ENCODE peak calls at places on chromosomes 11 and 22, in seven cellular contexts. Q is OCI-LY7, P is psoas muscle, H is heart left ventricle, T is upper lobe of right lung, F is esophagus squamous epithelium, Y is right atrium auricular region. L is an unnamed sample.

GRCh38 chr11:35623708-35624168 is 5.5 kb downstream of the FJX1 start:
- DNase-seq in Q (no peak), P (no peak), H (peak), T (no peak), F (no peak), Y (no peak), L (no peak)

GRCh38 chr11:131370090-131370751 is at the start of gene NTM:
- DNase-seq in Q (no peak), P (peak), H (peak), T (no peak), F (no peak), Y (peak), L (no peak)

GRCh38 chr11:130165601-130166456 is 6.2 kb downstream of the ST14 start:
- DNase-seq in Q (peak), P (no peak), H (peak), T (no peak), F (no peak), Y (no peak), L (no peak)

GRCh38 chr11:69052343-69053168 is 3.8 kb downstream of the TPCN2 start:
- DNase-seq in Q (peak), P (no peak), H (no peak), T (no peak), F (no peak), Y (no peak), L (no peak)

GRCh38 chr11:27183672-27184457 is 143.2 kb downstream of the BBOX1 start:
- DNase-seq in Q (peak), P (no peak), H (peak), T (no peak), F (no peak), Y (no peak), L (no peak)

GRCh38 chr11:88174627-88175003 is 628 bp downstream of the RAB38 start:
- DNase-seq in Q (peak), P (peak), H (peak), T (peak), F (no peak), Y (peak), L (no peak)

GRCh38 chr11:14253437-14253836 is 105.5 kb downstream of the RRAS2 start:
- DNase-seq in Q (no peak), P (no peak), H (no peak), T (no peak), F (no peak), Y (no peak), L (no peak)

GRCh38 chr22:42614312-42615091 is at the start of gene POLDIP3:
- DNase-seq in Q (peak), P (peak), H (peak), T (peak), F (peak), Y (peak), L (no peak)

GRCh38 chr22:50260434-50260800 is 1.1 kb downstream of the MAPK12 start:
- DNase-seq in Q (no peak), P (no peak), H (no peak), T (no peak), F (no peak), Y (no peak), L (no peak)

GRCh38 chr22:17941501-17942406 is 82.6 kb downstream of the MICAL3 start:
- DNase-seq in Q (no peak), P (peak), H (peak), T (no peak), F (no peak), Y (no peak), L (no peak)

GRCh38 chr22:20117656-20118571 is 888 bp upstream of the TRMT2A start:
- DNase-seq in Q (peak), P (peak), H (no peak), T (peak), F (no peak), Y (no peak), L (no peak)

GRCh38 chr11:64654958-64655541 is 64.0 kb downstream of the SLC22A12 start:
- DNase-seq in Q (peak), P (no peak), H (no peak), T (peak), F (no peak), Y (no peak), L (no peak)

GRCh38 chr11:64659417-64660144 is 63.4 kb downstream of the NRXN2 start:
- DNase-seq in Q (no peak), P (no peak), H (no peak), T (no peak), F (no peak), Y (no peak), L (no peak)

GRCh38 chr11:64654439-64654838 is 63.4 kb downstream of the SLC22A12 start:
- DNase-seq in Q (no peak), P (no peak), H (no peak), T (no peak), F (no peak), Y (no peak), L (no peak)

GRCh38 chr11:64655901-64656601 is 65.0 kb downstream of the SLC22A12 start:
- DNase-seq in Q (no peak), P (no peak), H (no peak), T (no peak), F (no peak), Y (no peak), L (no peak)

GRCh38 chr11:64656797-64657196 is 65.8 kb downstream of the SLC22A12 start:
- DNase-seq in Q (no peak), P (no peak), H (no peak), T (no peak), F (no peak), Y (no peak), L (no peak)
- TF ChIP-seq CTCF in Q (no peak), P (no peak), H (no peak), T (no peak), F (no peak), Y (no peak), L (no peak)

GRCh38 chr22:45667486-45667885 is 4.1 kb upstream of the ATXN10 start:
- DNase-seq in Q (no peak), P (no peak), H (no peak), T (no peak), F (no peak), Y (no peak), L (no peak)
- H3K27ac ChIP-seq in Q (no peak), P (no peak), H (no peak), T (no peak), F (no peak), Y (no peak), L (no peak)

GRCh38 chr22:32127904-32128303 is 31.2 kb downstream of the C22orf42 start:
- DNase-seq in Q (no peak), P (no peak), H (no peak), T (no peak), F (no peak), Y (no peak), L (no peak)
- TF ChIP-seq CTCF in Q (peak), P (no peak), H (no peak), T (no peak), F (no peak), Y (no peak), L (no peak)

DNA sequence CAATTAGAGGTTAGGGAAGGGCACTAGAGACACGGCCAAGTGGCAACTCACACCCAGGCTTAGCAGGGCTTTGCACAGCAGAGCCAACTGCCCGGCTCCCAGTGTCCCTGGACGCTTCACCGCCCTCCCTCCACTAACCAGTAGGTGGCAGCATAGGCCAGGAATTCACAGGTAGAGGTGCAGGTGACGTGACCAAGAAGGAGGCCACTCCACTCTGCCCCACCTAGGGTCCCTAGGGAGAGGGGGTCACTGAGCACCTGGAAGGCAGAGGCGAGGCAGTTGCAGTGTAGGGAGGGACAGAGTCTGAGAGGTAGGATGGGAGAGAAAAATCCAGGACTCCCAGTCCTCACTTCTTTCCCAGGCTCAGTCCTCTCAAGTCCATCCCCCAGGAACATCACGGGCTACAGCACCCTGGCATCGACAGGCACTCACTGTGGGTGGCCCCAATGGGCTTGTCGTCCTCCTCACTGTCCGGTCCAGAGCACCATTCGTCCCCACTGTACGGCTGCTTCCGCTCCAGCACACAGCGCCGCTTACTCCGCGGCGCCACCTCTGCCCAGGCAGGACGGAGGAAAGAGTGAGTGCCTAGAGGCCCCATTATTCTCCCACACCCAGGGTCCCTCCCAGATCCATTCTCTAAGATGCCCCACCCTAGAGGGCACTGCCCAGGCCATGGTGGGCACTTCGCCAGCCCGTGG is 18.5 kb downstream of the BCL9L start:
- DNase-seq in Q (peak), P (peak), H (peak), T (peak), F (no peak), Y (peak), L (no peak)
- H3K27ac ChIP-seq in Q (no peak), P (peak), H (peak), T (no peak), F (peak), Y (peak), L (peak)

GRCh38 chr11:133955091-133955846 is 1.5 kb downstream of the IGSF9B start:
- DNase-seq in Q (no peak), P (no peak), H (peak), T (no peak), F (no peak), Y (peak), L (no peak)
- TF ChIP-seq CTCF in Q (no peak), P (peak), H (peak), T (no peak), F (no peak), Y (no peak), L (no peak)

DNA sequence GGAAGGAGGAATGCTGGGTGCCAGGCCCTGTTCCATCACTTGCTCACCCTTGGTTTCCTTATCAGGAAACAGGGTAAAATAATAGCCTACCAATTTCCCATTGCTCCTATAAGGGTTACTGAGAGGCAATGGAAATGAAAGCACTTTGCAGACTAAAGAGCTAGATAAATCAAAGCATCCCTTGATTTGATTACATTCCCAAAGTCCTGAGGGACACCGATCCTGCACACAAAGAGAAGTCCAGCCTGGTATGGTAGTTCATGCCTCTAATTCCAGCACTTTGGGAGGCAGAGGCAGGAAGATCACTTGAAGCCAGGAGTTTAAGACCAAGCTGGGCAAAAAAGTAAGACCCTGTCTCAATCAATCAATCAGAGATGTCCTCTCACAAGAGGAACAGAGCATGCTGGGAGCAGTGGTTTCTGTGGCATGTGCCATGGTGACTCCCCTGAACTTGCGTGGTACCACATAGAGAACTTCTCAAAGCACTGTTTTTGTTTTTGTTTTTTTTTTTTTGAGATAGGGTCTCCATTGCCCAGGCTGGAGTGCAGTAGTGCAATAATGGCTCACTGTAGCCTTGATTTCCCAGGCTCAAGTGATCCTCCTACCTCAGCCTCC is 10.7 kb downstream of the TBC1D10A start:
- DNase-seq in Q (no peak), P (no peak), H (no peak), T (no peak), F (no peak), Y (no peak), L (no peak)
- H3K27ac ChIP-seq in Q (no peak), P (no peak), H (no peak), T (peak), F (peak), Y (no peak), L (peak)

DNA sequence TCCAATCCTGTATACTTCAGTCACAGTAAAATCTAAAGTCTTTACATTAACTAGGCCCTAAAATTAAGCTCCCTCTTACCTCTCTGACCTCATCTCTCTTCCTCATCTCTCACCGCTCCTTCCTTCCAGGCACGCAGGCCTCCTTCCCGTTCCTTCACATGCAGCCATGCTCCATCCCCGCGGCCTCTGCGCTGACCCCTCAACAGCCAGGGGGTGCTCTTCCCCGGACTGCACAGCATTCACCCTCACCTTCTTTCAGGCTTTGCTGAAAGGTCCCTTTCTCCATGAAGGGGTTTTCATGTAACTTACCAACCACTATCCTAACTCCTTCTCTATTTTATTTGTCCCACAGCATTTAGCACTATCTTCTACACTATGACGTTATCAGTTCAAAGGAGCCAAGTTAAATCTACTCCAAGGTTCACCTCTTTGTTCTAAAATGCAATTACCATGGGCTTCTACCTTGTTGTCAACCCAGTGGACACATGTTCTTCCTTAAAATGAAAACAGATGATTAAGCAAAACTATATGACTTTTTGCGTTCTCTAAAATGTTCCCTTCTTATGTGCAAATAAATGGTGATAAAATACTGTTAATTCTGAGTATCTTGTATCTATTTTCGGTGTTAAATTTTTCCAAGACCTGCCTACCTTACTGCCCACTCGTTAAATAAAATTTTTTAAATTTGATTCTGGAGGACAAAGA is 57.8 kb upstream of the APOA1 start:
- DNase-seq in Q (no peak), P (no peak), H (no peak), T (no peak), F (no peak), Y (no peak), L (no peak)
- TF ChIP-seq CTCF in Q (peak), P (peak), H (peak), T (peak), F (peak), Y (peak), L (no peak)

GRCh38 chr11:416051-416756 is 1.4 kb upstream of the SIGIRR start:
- DNase-seq in Q (no peak), P (peak), H (peak), T (no peak), F (no peak), Y (no peak), L (no peak)

GRCh38 chr11:414333-414857 is 404 bp downstream of the SIGIRR start:
- DNase-seq in Q (peak), P (no peak), H (peak), T (no peak), F (no peak), Y (no peak), L (no peak)

GRCh38 chr11:416757-417621 is 2.2 kb upstream of the SIGIRR start:
- DNase-seq in Q (no peak), P (peak), H (peak), T (peak), F (no peak), Y (no peak), L (no peak)

GRCh38 chr11:417652-418342 is 3.0 kb upstream of the SIGIRR start:
- DNase-seq in Q (no peak), P (no peak), H (peak), T (no peak), F (no peak), Y (no peak), L (no peak)

DNA sequence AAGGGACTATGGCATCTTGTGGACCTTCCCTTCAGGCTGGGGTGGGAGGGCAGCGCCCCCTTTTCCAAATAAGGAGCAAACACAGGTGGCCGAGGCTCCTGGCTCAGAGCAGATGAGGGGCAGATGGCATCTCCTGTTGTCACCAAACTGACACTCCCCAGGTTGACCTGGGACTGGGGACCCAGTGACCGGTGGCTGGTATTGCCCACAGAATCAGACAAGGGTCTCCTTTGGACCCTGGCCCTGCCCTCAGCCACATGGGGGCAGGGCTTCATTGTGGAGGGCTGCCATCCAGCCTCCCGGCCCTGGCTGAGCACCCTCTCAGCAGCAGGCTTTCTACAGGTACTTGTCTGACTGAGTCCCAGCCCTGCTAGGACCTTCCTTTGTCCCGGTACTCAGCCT is 842 bp upstream of the SIGIRR start:
- DNase-seq in Q (no peak), P (peak), H (peak), T (no peak), F (no peak), Y (no peak), L (no peak)
- H3K27ac ChIP-seq in Q (no peak), P (peak), H (peak), T (peak), F (peak), Y (peak), L (peak)

L was measured in vagina.